ENCODE peak calls at places on chromosomes 12 and 14, in nine cellular contexts. J is transverse colon, B is HepG2, Z is NB4, S is erythroblast, H is lower leg skin, X is A549, W is heart left ventricle, L is sigmoid colon. M is an unnamed sample.

GRCh38 chr12:127280393-127281275 is 986.3 kb upstream of the TMEM132C start:
- DNase-seq in H (peak; percentile 86), J (peak; percentile 70), S (peak; percentile 67), X (peak; percentile 3), Z (no peak), B (peak; percentile 4), L (no peak), W (peak; percentile 34), M (peak; percentile 17)

GRCh38 chr12:10968765-10969456 is 17.8 kb downstream of the TAS2R50 start:
- DNase-seq in W (peak; percentile 34), J (no peak), L (no peak), B (no peak), X (no peak), S (no peak), H (peak; percentile 88), Z (no peak), M (peak; percentile 47)

GRCh38 chr12:65362231-65362630 is 83.7 kb downstream of the MSRB3 start:
- DNase-seq in H (no peak), S (no peak), L (no peak), W (no peak), J (no peak), Z (no peak), X (no peak), B (no peak), M (no peak)

GRCh38 chr12:71710276-71711125 is 24.6 kb downstream of the TMEM19 start:
- DNase-seq in S (no peak), W (no peak), X (peak; percentile 52), Z (no peak), B (peak; percentile 34), J (no peak), L (no peak), H (no peak), M (no peak)

GRCh38 chr12:32947203-32947795 is 50.7 kb upstream of the PKP2 start:
- DNase-seq in J (no peak), H (no peak), W (no peak), Z (peak; percentile 42), S (no peak), B (peak; percentile 9), X (peak; percentile 7), L (no peak), M (no peak)

GRCh38 chr12:132176920-132177551 is 32.8 kb downstream of the NOC4L start:
- DNase-seq in S (no peak), L (no peak), H (no peak), Z (no peak), X (no peak), W (no peak), J (no peak), B (no peak), M (no peak)

GRCh38 chr12:72281145-72281544 is 9.0 kb downstream of the TRHDE start:
- DNase-seq in J (no peak), S (no peak), H (no peak), W (no peak), Z (no peak), X (no peak), L (no peak), B (no peak), M (no peak)

GRCh38 chr12:65937181-65937641 is 112.9 kb downstream of the HMGA2 start:
- DNase-seq in X (no peak), L (no peak), W (no peak), J (no peak), H (no peak), Z (no peak), B (peak; percentile 97), S (peak; percentile 44), M (no peak)

DNA sequence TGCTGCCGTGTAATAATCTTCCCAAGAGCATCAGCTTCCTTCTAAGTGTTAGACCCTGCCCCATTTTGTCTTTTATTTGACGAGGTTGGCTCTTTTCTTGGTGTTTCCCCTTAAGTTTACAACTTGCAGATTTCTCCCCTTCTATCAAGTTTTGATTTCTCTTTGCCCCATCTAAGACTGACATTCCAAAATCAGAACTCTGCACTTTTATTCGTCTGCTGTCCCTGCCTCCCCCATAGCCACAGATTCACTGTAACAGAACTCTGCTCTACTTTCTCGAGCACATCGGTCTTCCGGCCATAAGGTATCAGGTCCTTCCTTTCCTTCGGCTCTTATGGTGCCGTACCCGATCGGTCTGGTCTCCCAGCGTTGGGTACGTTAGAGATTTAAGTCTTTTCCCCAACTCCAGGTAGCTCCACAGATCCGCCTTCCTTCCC is 563 bp downstream of the DCP1B start:
- DNase-seq in X (peak; percentile 8), J (no peak), H (no peak), B (no peak), L (no peak), S (no peak), W (no peak), Z (no peak), M (no peak)
- TF ChIP-seq POLR2A in X (no peak), J (no peak), H (no peak), B (no peak), L (no peak), S (no peak), W (no peak), Z (no peak), M (no peak)

GRCh38 chr12:123532808-123533649 is 490 bp downstream of the RILPL1 start:
- DNase-seq in S (peak; percentile 62), X (peak; percentile 30), H (peak; percentile 89), J (peak; percentile 30), W (peak; percentile 71), B (peak; percentile 27), L (peak; percentile 75), Z (peak; percentile 39), M (peak; percentile 70)

GRCh38 chr12:123532021-123532420 is 1.5 kb downstream of the RILPL1 start:
- DNase-seq in Z (peak; percentile 90), W (no peak), L (no peak), J (peak; percentile 21), X (no peak), H (no peak), B (no peak), S (no peak), M (no peak)

GRCh38 chr12:123531091-123531490 is 2.4 kb downstream of the RILPL1 start:
- DNase-seq in S (no peak), L (no peak), Z (no peak), B (no peak), H (no peak), X (no peak), J (no peak), W (peak; percentile 72), M (no peak)

GRCh38 chr12:123530683-123531082 is 2.8 kb downstream of the RILPL1 start:
- DNase-seq in W (no peak), S (no peak), X (no peak), B (no peak), J (no peak), L (no peak), Z (no peak), H (no peak), M (no peak)

DNA sequence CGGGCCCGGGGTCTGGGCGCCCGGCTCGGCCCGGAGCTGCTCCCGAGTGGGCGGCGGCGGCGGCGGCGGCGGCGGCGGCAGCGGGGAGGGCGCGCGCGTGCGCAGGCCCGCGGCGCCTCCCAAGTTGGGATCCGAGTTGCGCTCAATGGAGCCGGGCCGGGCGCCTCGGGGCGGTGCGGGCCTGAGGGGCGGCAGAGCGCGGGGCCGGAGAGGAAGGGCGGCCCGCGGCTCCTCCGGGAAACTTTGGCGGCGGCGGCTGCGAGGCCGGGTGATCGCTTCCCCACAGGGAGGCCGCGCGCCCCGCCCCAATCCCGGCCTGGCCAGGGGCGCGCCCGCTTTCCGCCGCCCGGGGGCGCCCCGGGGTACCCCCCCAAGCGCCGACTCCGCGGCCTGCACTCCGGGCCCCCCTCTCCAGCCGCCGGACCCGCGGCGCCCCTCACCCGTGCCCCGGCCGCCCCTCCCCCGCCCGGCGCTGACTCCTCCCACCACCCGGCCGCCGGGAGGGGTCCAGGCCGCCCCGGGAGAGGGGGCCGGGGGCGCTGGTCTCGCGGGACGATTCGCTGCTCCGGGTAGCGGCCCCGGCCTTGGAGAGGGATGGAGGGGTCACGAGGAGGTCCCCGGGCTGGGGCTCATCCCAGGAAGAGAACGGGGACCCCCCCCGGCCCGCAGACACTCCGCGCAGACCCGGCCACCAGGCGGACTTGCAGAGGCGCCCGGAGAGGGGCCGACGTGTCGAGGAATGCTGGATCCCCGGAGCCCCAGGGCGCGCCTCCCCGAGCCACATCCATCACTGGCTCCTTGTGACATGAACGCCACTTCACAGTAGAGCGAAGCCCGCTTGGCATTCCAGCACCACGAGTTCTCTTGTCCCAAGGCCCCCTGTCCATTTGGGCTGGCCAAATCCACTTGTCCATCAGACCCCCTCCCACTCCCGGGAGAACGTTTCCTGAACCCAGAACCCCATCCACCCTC is at the start of gene RILPL1:
- DNase-seq in S (peak; percentile 54), B (peak; percentile 58), L (peak; percentile 81), X (peak; percentile 79), W (peak; percentile 69), J (peak; percentile 35), Z (peak; percentile 72), H (peak; percentile 89), M (peak; percentile 68)
- TF ChIP-seq POLR2A in S (no peak), B (no peak), L (no peak), X (no peak), W (peak; percentile 30), J (no peak), Z (no peak), H (no peak), M (no peak)

GRCh38 chr12:57528176-57528575 is 5.6 kb downstream of the MBD6 start:
- DNase-seq in W (no peak), B (no peak), L (no peak), S (no peak), J (no peak), X (no peak), H (no peak), Z (no peak), M (no peak)

GRCh38 chr12:57528831-57529555 is 6.4 kb downstream of the MBD6 start:
- DNase-seq in H (no peak), B (no peak), J (no peak), S (no peak), X (no peak), Z (no peak), L (no peak), W (no peak), M (no peak)

GRCh38 chr12:57531836-57532235 is 9.2 kb downstream of the MBD6 start:
- DNase-seq in B (no peak), Z (no peak), L (no peak), S (no peak), W (no peak), H (no peak), X (no peak), J (no peak), M (no peak)

GRCh38 chr12:57529831-57530230 is 7.2 kb downstream of the MBD6 start:
- DNase-seq in S (no peak), H (no peak), B (no peak), X (no peak), L (no peak), J (no peak), Z (no peak), W (no peak), M (no peak)

GRCh38 chr12:57530396-57531142 is 7.9 kb downstream of the MBD6 start:
- DNase-seq in W (no peak), X (no peak), Z (no peak), L (no peak), S (no peak), B (no peak), J (no peak), H (no peak), M (no peak)
- TF ChIP-seq POLR2A in W (no peak), X (no peak), Z (no peak), L (no peak), S (no peak), B (no peak), J (no peak), H (no peak), M (no peak)

GRCh38 chr14:69152944-69153847 is at the start of gene DCAF5:
- DNase-seq in X (peak; percentile 97), S (peak; percentile 93), H (peak; percentile 98), L (peak; percentile 98), W (peak; percentile 96), Z (peak; percentile 96), B (peak; percentile 85), J (peak; percentile 96), M (peak; percentile 92)

GRCh38 chr14:69152181-69152943 is 557 bp downstream of the DCAF5 start:
- DNase-seq in H (peak; percentile 83), J (peak; percentile 10), X (no peak), Z (peak; percentile 70), W (no peak), S (peak; percentile 69), B (peak; percentile 20), L (no peak), M (no peak)

GRCh38 chr14:69149461-69150244 is 3.3 kb downstream of the DCAF5 start:
- DNase-seq in S (no peak), J (no peak), L (no peak), W (no peak), B (no peak), Z (no peak), H (no peak), X (no peak), M (no peak)

GRCh38 chr14:69153848-69154208 is 909 bp upstream of the DCAF5 start:
- DNase-seq in H (no peak), S (peak; percentile 47), W (peak; percentile 41), L (peak; percentile 74), Z (peak; percentile 21), X (no peak), J (peak; percentile 28), B (peak; percentile 9), M (peak; percentile 24)

DNA sequence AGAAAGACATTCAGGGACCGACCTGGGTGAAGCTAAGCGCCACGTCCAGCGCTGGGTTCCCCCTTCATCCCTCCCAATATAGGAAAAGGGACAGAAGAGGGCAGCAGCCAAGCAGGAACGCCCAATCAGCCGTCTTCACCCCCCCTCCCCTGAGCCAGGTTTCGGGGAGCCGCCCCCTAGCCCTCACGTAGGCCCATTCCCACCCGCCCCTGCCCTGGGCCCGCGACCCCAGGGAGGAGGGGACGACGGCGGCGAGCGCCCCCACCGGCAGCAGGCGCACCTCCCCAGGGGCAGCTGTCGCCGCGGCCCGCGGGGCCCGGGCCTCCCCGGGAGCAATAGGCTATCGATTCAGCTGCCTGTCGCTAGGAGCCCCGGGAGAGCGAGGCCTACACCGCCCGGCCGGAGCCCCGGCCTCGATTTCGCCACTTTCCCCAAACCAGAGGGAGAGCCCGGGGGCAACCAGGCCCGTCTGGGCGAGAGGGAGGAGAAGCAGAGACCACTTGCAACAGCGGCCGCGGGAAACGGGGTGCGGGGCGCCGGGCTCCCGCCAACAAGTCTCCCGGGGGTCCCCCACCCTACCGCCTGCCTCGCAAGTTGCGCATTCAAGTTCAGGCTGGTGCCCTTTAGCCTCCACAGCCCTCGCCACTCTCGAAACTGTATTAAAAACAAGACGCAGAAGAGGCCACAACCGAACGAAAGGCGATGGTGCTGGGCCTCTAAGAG is 1.3 kb downstream of the DCAF5 start:
- DNase-seq in J (peak; percentile 79), Z (peak; percentile 85), X (peak; percentile 76), L (peak; percentile 84), S (peak; percentile 88), B (peak; percentile 55), W (peak; percentile 78), H (peak; percentile 94), M (peak; percentile 81)
- TF ChIP-seq POLR2A in J (peak; percentile 40), Z (peak; percentile 8), X (no peak), L (no peak), S (peak; percentile 24), B (no peak), W (peak; percentile 23), H (no peak), M (no peak)